ENCODE peak calls at places on chromosomes 6 and 20, in nine cellular contexts. P is endothelial cell of umbilical vein, T is neural progenitor cell, I is ovary, Z is epithelial cell of esophagus, A is WERI-Rb-1, O is right lobe of liver, X is fibroblast of pulmonary artery, G is HAP-1. D is an unnamed sample.

GRCh38 chr6:73746776-73747175 is 50.8 kb downstream of the CD109 start:
- DNase-seq in O (no peak), T (no peak), X (peak; percentile 39), I (no peak), P (no peak), A (no peak), G (no peak), Z (no peak), D (no peak)

GRCh38 chr20:48025061-48025515 is 239.8 kb upstream of the SULF2 start:
- DNase-seq in T (peak; percentile 49), G (no peak), X (peak; percentile 88), A (peak; percentile 83), Z (peak; percentile 35), P (no peak), I (peak; percentile 89), O (no peak), D (peak; percentile 94)

GRCh38 chr6:90459225-90459758 is 127.6 kb downstream of the MAP3K7 start:
- DNase-seq in X (no peak), T (no peak), G (no peak), O (no peak), P (no peak), A (no peak), I (no peak), Z (peak; percentile 74), D (no peak)

GRCh38 chr6:111485316-111485715 is 2.3 kb upstream of the REV3L start:
- DNase-seq in G (no peak), T (no peak), Z (no peak), A (no peak), X (no peak), P (no peak), I (no peak), O (no peak), D (no peak)

GRCh38 chr20:50260480-50261221 is 70.0 kb downstream of the CEBPB start:
- DNase-seq in P (no peak), G (no peak), T (no peak), X (no peak), Z (no peak), A (no peak), I (no peak), O (no peak), D (no peak)

GRCh38 chr6:3410385-3411360 is 46.2 kb downstream of the SLC22A23 start:
- DNase-seq in X (peak; percentile 71), O (no peak), T (peak; percentile 92), P (peak; percentile 59), I (no peak), Z (peak; percentile 65), G (peak; percentile 90), A (peak; percentile 96), D (peak; percentile 61)

GRCh38 chr6:20402181-20403079 is 751 bp downstream of the E2F3 start:
- DNase-seq in T (peak; percentile 70), I (peak; percentile 60), G (peak; percentile 61), X (no peak), P (peak; percentile 42), A (peak; percentile 73), Z (peak; percentile 45), O (peak; percentile 64), D (peak; percentile 51)

GRCh38 chr6:105272783-105273182 is 93.0 kb upstream of the POPDC3 start:
- DNase-seq in Z (peak; percentile 46), O (no peak), X (peak; percentile 36), G (no peak), T (peak; percentile 19), A (peak; percentile 70), P (peak; percentile 24), I (no peak), D (no peak)

GRCh38 chr6:100283288-100283687 is 181.4 kb downstream of the SIM1 start:
- DNase-seq in T (peak; percentile 9), I (no peak), P (no peak), Z (peak; percentile 48), O (no peak), G (no peak), A (no peak), X (peak; percentile 62), D (peak; percentile 45)

GRCh38 chr6:26043389-26044139 is 43.7 kb upstream of the HFE start:
- DNase-seq in T (no peak), P (peak; percentile 96), X (peak; percentile 99), A (no peak), I (peak; percentile 74), G (no peak), Z (peak; percentile 96), O (peak; percentile 69), D (no peak)

GRCh38 chr20:36542019-36542488 is 735 bp downstream of the MYL9 start:
- DNase-seq in Z (peak; percentile 19), O (no peak), X (peak; percentile 64), T (peak; percentile 72), P (peak; percentile 26), G (peak; percentile 55), A (peak; percentile 62), I (peak; percentile 70), D (peak; percentile 72)

GRCh38 chr6:143592335-143592734 is 80.8 kb upstream of the FUCA2 start:
- DNase-seq in Z (peak; percentile 34), P (no peak), T (peak; percentile 69), X (no peak), O (no peak), G (peak; percentile 67), A (peak; percentile 42), I (no peak), D (peak; percentile 50)

GRCh38 chr20:34709044-34709835 is 5.1 kb downstream of the TP53INP2 start:
- DNase-seq in X (peak; percentile 75), P (peak; percentile 79), G (peak; percentile 93), T (peak; percentile 89), Z (peak; percentile 70), A (peak; percentile 88), I (peak; percentile 93), O (peak; percentile 90), D (peak; percentile 65)

GRCh38 chr6:42118162-42119001 is 24.0 kb downstream of the C6orf132 start:
- DNase-seq in P (no peak), O (peak; percentile 89), T (no peak), A (no peak), G (no peak), X (no peak), Z (peak; percentile 64), I (no peak), D (no peak)

GRCh38 chr6:56250266-56250665 is 2.9 kb upstream of the COL21A1 start:
- DNase-seq in Z (no peak), P (no peak), T (no peak), G (no peak), X (no peak), O (no peak), I (no peak), A (no peak), D (no peak)

DNA sequence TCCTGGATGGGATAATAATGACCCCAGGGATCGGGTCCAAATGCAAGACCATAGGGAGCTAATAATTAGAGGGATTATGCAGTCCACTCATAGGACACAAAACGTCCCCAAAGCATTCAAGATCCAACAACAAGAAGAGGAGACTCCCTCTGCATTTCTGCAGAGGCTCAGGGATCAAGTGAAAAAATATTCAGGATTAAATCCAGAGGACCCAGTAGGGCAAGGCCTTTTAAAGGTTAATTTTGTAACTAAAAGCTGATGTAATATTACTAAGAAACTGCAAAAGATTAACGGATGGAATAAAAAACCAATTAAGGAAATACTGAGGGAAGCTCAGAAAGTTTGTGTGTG is 22.2 kb downstream of the HLA-A start:
- DNase-seq in A (no peak), G (no peak), I (no peak), P (no peak), X (no peak), T (peak; percentile 7), O (no peak), Z (no peak), D (no peak)
- H3K4me3 ChIP-seq in A (no peak overlapping the region), G (no peak overlapping the region), I (no peak overlapping the region), P (no peak overlapping the region), X (peak overlapping the region; percentile 4), T (no peak overlapping the region), O (peak overlapping the region; percentile 12), Z (no peak overlapping the region), D (peak overlapping the region; percentile 61)

DNA sequence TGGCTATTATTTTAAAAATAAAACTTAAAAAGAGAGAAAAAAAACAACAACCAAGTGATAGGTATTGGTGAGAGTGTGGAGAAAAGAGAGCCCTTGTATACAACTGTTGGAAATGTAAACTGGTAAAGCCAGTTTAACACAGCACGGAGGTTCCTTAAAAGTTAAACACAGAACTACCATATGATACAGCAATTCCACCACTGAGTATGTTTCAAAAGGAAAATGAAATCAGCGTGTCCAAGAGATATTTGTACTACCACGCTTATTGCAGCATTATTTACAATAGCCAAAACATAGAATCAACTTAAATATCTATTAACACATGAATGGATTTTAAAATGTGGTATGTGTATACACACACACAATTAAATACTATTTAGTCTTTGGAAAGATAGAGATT is 1.1 kb downstream of the PTCHD4 start:
- DNase-seq in G (no peak), A (no peak), T (no peak), I (no peak), O (no peak), P (peak; percentile 41), Z (peak; percentile 66), X (no peak), D (no peak)
- H3K4me3 ChIP-seq in G (no peak overlapping the region), A (peak overlapping the region; percentile 88), T (peak overlapping the region; percentile 73), I (peak overlapping the region; percentile 1), O (no peak overlapping the region), P (peak overlapping the region; percentile 88), Z (peak overlapping the region; percentile 83), X (peak overlapping the region; percentile 52), D (peak overlapping the region; percentile 13)

GRCh38 chr6:30767158-30767943 is 23.0 kb upstream of the IER3 start:
- DNase-seq in I (no peak), T (no peak), X (no peak), P (no peak), Z (no peak), O (no peak), A (no peak), G (no peak), D (no peak)

GRCh38 chr6:30769088-30769852 is 24.9 kb upstream of the IER3 start:
- DNase-seq in A (peak; percentile 54), I (peak; percentile 75), P (peak; percentile 94), O (no peak), T (peak; percentile 57), G (peak; percentile 54), X (peak; percentile 94), Z (peak; percentile 97), D (peak; percentile 83)

GRCh38 chr6:30769853-30770160 is 25.5 kb upstream of the IER3 start:
- DNase-seq in T (no peak), Z (no peak), G (no peak), X (no peak), A (no peak), P (no peak), I (no peak), O (no peak), D (no peak)

GRCh38 chr6:30767944-30768301 is 23.6 kb upstream of the IER3 start:
- DNase-seq in X (no peak), I (no peak), A (no peak), O (no peak), G (no peak), T (no peak), Z (no peak), P (no peak), D (no peak)

GRCh38 chr6:30768634-30769087 is 24.3 kb upstream of the IER3 start:
- DNase-seq in P (no peak), A (no peak), O (no peak), I (no peak), X (no peak), Z (no peak), T (no peak), G (no peak), D (no peak)
- H3K4me3 ChIP-seq in P (no peak overlapping the region), A (no peak overlapping the region), O (no peak overlapping the region), I (no peak overlapping the region), X (no peak overlapping the region), Z (no peak overlapping the region), T (no peak overlapping the region), G (no peak overlapping the region), D (peak overlapping the region; percentile 47)

GRCh38 chr6:4460595-4461475 is 315.4 kb upstream of the CDYL start:
- DNase-seq in T (peak; percentile 54), A (no peak), X (peak; percentile 78), Z (peak; percentile 43), G (no peak), O (no peak), I (peak; percentile 64), P (no peak), D (no peak)
- H3K4me3 ChIP-seq in T (no peak overlapping the region), A (no peak overlapping the region), X (no peak overlapping the region), Z (no peak overlapping the region), G (no peak overlapping the region), O (no peak overlapping the region), I (no peak overlapping the region), P (no peak overlapping the region), D (no peak overlapping the region)